ENCODE peak calls at places on chromosome 4, in six cellular contexts. Q is HFF-Myc, P is heart right ventricle, Y is astrocyte of the spinal cord, X is cardiac fibroblast, F is choroid plexus epithelial cell. H is an unnamed sample.

GRCh38 chr4:20318899-20319291 is 67.2 kb downstream of the SLIT2 start:
- DNase-seq in X (no peak), Q (no peak), Y (no peak), P (no peak), F (no peak), H (no peak)

GRCh38 chr4:5191831-5192230 is 140.6 kb downstream of the STK32B start:
- DNase-seq in F (no peak), P (no peak), Q (no peak), X (no peak), Y (no peak), H (no peak)

GRCh38 chr4:10098770-10099139 is 17.8 kb downstream of the WDR1 start:
- DNase-seq in P (no peak), F (peak; percentile 82), Y (peak; percentile 83), Q (peak; percentile 54), X (peak; percentile 78), H (no peak)

GRCh38 chr4:17189322-17189721 is 290.9 kb upstream of the LDB2 start:
- DNase-seq in F (peak; percentile 58), Y (peak; percentile 76), P (no peak), X (peak; percentile 55), Q (peak; percentile 59), H (no peak)

GRCh38 chr4:106056914-106057313 is 161.6 kb downstream of the NPNT start:
- DNase-seq in P (no peak), Y (no peak), Q (no peak), F (no peak), X (no peak), H (no peak)

GRCh38 chr4:150078996-150079581 is 844 bp downstream of the DCLK2 start:
- DNase-seq in Y (peak; percentile 43), X (peak; percentile 38), Q (no peak), P (peak; percentile 34), F (peak; percentile 25), H (peak; percentile 24)

GRCh38 chr4:85607624-85608023 is 132.7 kb downstream of the ARHGAP24 start:
- DNase-seq in Q (no peak), X (no peak), F (no peak), Y (no peak), P (no peak), H (no peak)

GRCh38 chr4:114613579-114613978 is 15.0 kb downstream of the UGT8 start:
- DNase-seq in P (no peak), Y (no peak), Q (no peak), X (no peak), F (no peak), H (no peak)

GRCh38 chr4:74362347-74362746 is 2.6 kb upstream of the EREG start:
- DNase-seq in Y (no peak), F (no peak), Q (no peak), P (no peak), X (peak; percentile 50), H (no peak)

GRCh38 chr4:148057425-148058020 is 325.6 kb downstream of the ARHGAP10 start:
- DNase-seq in X (no peak), Q (no peak), P (no peak), F (no peak), Y (no peak), H (no peak)

GRCh38 chr4:153486281-153487151 is 20.4 kb downstream of the TMEM131L start:
- DNase-seq in Q (no peak), X (peak; percentile 90), P (peak; percentile 27), F (peak; percentile 89), Y (peak; percentile 82), H (no peak)

GRCh38 chr4:173878701-173879100 is 348.7 kb upstream of the HAND2 start:
- DNase-seq in X (peak; percentile 15), F (peak; percentile 39), Y (no peak), Q (no peak), P (peak; percentile 16), H (no peak)

GRCh38 chr4:171265190-171265818 is 547.9 kb upstream of the GALNTL6 start:
- DNase-seq in X (no peak), F (no peak), Y (no peak), P (no peak), Q (no peak), H (no peak)

GRCh38 chr4:9906996-9907395 is 114.3 kb downstream of the SLC2A9 start:
- DNase-seq in Y (no peak), P (no peak), Q (no peak), X (no peak), F (no peak), H (no peak)

GRCh38 chr4:3661989-3662388 is 104.2 kb upstream of the ADRA2C start:
- DNase-seq in Q (no peak), X (no peak), F (no peak), P (no peak), Y (no peak), H (no peak)

GRCh38 chr4:3659131-3659530 is 107.1 kb upstream of the ADRA2C start:
- DNase-seq in Q (no peak), F (no peak), Y (no peak), X (no peak), P (no peak), H (no peak)

GRCh38 chr4:3662516-3662915 is 103.7 kb upstream of the ADRA2C start:
- DNase-seq in P (no peak), Q (no peak), F (no peak), Y (no peak), X (no peak), H (no peak)

GRCh38 chr4:3660086-3660927 is 105.9 kb upstream of the ADRA2C start:
- DNase-seq in Y (no peak), X (no peak), F (no peak), P (no peak), Q (no peak), H (no peak)

DNA sequence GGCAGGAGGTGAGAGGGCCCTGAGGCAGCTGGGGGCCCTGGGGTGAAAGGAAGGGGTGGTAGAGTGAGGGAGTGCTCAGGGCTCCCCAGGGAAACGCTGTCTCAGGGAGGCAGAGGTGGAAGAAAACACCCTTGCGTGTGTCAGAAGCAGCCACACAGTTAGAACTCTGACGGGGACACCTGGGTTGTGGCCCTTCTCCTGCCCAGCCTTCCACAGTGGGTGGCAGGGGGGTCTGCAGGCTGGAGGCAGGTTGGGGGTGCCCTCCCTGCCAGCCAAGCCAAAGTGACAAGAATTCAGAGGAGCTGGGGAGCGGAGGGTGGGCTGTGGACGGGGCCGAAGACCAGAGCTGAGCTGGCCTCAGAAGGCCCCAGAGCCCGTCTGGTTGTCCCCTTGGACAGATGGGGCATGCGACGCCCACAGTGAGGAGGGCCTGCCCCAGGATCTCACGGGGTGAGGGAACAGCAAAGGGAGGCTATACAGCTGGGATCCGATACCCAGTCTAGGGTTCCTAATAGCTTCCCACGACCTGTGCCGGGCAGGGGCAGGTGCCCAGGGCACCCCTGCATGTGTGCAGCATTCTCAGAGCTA is 105.2 kb upstream of the ADRA2C start:
- DNase-seq in X (no peak), P (no peak), Y (no peak), F (no peak), Q (no peak), H (no peak)
- TF ChIP-seq CTCF in X (no peak), P (no peak), Y (no peak), F (no peak), Q (no peak), H (no peak)

GRCh38 chr4:177375971-177376370 is 66.3 kb downstream of the AGA start:
- DNase-seq in P (no peak), Y (peak; percentile 28), Q (no peak), X (no peak), F (no peak), H (no peak)

GRCh38 chr4:177384856-177385396 is 57.3 kb downstream of the AGA start:
- DNase-seq in Y (no peak), P (no peak), Q (no peak), F (no peak), X (no peak), H (no peak)

GRCh38 chr4:177381762-177382310 is 60.4 kb downstream of the AGA start:
- DNase-seq in X (no peak), Q (no peak), P (no peak), F (no peak), Y (no peak), H (no peak)

GRCh38 chr4:177385576-177386320 is 56.5 kb downstream of the AGA start:
- DNase-seq in Y (no peak), F (no peak), Q (no peak), P (no peak), X (no peak), H (no peak)

DNA sequence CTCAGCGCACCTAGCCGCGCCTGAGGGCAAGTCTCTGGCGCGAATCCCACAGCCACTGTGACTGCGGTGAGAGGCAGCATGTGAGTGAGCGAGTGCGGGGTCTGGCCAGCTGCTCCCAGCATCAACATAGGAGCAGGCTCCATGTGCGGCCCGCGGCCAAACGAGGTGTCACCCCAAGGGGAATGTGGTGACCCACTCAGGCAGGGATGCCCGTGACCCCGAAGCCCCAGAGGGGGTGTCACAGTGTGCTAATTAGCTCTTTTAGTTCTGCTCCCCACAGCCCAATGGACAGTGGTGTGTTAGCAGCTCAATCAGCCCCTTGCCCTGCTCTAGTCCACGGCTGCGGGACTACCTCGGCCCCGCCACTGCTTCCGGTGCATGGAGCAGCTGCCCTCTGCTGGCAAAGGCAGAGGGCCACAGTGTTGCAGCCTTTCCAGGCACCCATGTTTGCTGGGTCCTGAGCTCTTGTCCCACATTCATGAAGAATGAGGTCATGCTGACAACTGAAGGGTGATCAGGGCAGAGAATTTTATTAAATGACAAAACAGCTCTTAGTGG is 61.4 kb downstream of the AGA start:
- DNase-seq in Q (no peak), Y (no peak), P (no peak), F (no peak), X (peak; percentile 22), H (no peak)
- TF ChIP-seq CTCF in Q (peak; percentile 24), Y (no peak), P (no peak), F (peak; percentile 21), X (peak; percentile 20), H (no peak)

DNA sequence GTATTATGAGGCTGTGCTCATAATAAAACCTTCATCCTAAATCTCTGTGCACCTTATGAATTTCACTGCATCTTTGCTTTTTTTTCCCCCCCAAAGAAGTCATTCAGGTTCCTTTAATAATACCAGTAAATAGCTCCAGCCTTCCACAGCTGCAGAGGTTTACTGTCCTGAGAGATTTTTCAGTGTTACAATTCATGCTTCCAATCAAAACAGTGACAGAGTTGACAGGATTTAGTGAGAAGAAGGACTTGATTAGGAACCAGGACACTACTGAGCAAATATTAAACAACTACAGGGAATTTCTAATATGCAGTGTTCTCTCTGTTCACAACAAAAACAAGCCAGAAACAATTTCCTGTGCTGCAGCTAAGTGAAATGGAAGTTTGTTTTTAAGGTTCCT is 149.1 kb downstream of the RASL11B start:
- DNase-seq in X (no peak), Q (no peak), Y (no peak), F (no peak), P (no peak), H (no peak)
- TF ChIP-seq CTCF in X (no peak), Q (no peak), Y (no peak), F (no peak), P (no peak), H (no peak)

GRCh38 chr4:1276984-1277383 is 12.7 kb upstream of the MAEA start:
- DNase-seq in F (no peak), Q (no peak), X (no peak), P (no peak), Y (no peak), H (no peak)

GRCh38 chr4:1274871-1275270 is 14.8 kb upstream of the MAEA start:
- DNase-seq in F (no peak), Y (no peak), X (no peak), Q (no peak), P (no peak), H (no peak)

GRCh38 chr4:1278336-1278670 is 11.4 kb upstream of the MAEA start:
- DNase-seq in X (peak; percentile 32), F (no peak), Y (no peak), Q (no peak), P (no peak), H (no peak)

GRCh38 chr4:1279253-1279652 is 10.4 kb upstream of the MAEA start:
- DNase-seq in X (no peak), P (no peak), F (no peak), Y (no peak), Q (no peak), H (no peak)

GRCh38 chr4:1277667-1278335 is 11.9 kb upstream of the MAEA start:
- DNase-seq in P (no peak), X (peak; percentile 33), F (no peak), Q (no peak), Y (no peak), H (no peak)
- TF ChIP-seq CTCF in P (no peak), X (peak; percentile 18), F (peak; percentile 22), Q (peak; percentile 16), Y (no peak), H (no peak)